ENCODE peak calls at places on chromosomes 12 and 14, in six cellular contexts. Z is T-helper 1 cell; W is Right ventricle myocardium superior; R is activated T-helper 1 cell treated with anti-CD3 and anti-CD28 coated beads, Interleukin-12 subunit alpha, Interleukin-12 subunit beta, Interleukin-2, Interleukin-4 antibody, amounts not matched to agents 30 ng/mL and 10 ng/mL and 1 ng/mL, durations not matched to agents 14 hours and 24 hours and 36 hours; J is epithelial cell of esophagus; X is HepG2. K is an unnamed sample.

GRCh38 chr12:110908377-110909136 is 11.8 kb downstream of the MYL2 start:
- DNase-seq in Z (no peak), W (peak), R (no peak), J (peak), X (no peak), K (no peak)

GRCh38 chr12:100101000-100101399 is 41.7 kb downstream of the BLTP3B start:
- DNase-seq in Z (no peak), W (no peak), R (no peak), J (peak), X (no peak), K (no peak)

GRCh38 chr12:33427071-33427470 is 12.5 kb downstream of the SYT10 start:
- DNase-seq in Z (no peak), W (no peak), R (no peak), J (peak), X (peak), K (no peak)

GRCh38 chr14:100340454-100340813 is 17.3 kb downstream of the SLC25A47 start:
- DNase-seq in Z (no peak), W (no peak), R (no peak), J (no peak), X (no peak), K (no peak)

GRCh38 chr12:68067762-68068376 is 78.6 kb downstream of the IFNG-AS1 start:
- DNase-seq in Z (no peak), W (no peak), R (no peak), J (peak), X (peak), K (peak)

GRCh38 chr14:89202413-89202812 is 214.6 kb downstream of the FOXN3 start:
- DNase-seq in Z (no peak), W (no peak), R (no peak), J (no peak), X (no peak), K (no peak)

GRCh38 chr12:47021298-47021697 is 58.1 kb upstream of the PCED1B start:
- DNase-seq in Z (peak), W (no peak), R (no peak), J (peak), X (peak), K (peak)

GRCh38 chr12:87227157-87227556 is 802.0 kb downstream of the C12orf50 start:
- DNase-seq in Z (no peak), W (no peak), R (no peak), J (no peak), X (no peak), K (no peak)